ENCODE peak calls at places on chromosomes 4 and X, in eight cellular contexts. One of them, this sample, is unnamed.

GRCh38 chr4:67234296-67234695 is 311.0 kb downstream of the CENPC start:
- DNase-seq in GM13976: no peak
- DNase-seq in endothelial cell: no peak
- DNase-seq in anterior cingulate cortex: no peak
- DNase-seq in fibroblast of mammary gland: peak
- DNase-seq in Daoy: no peak
- DNase-seq in left cardiac atrium: no peak
- DNase-seq in iPS-NIHi11: no peak
- DNase-seq in this sample: no peak

GRCh38 chr4:108849611-108850406 is 87.0 kb upstream of the ETNPPL start:
- DNase-seq in GM13976: no peak
- DNase-seq in endothelial cell: no peak
- DNase-seq in anterior cingulate cortex: no peak
- DNase-seq in fibroblast of mammary gland: peak
- DNase-seq in Daoy: peak
- DNase-seq in left cardiac atrium: no peak
- DNase-seq in iPS-NIHi11: no peak
- DNase-seq in this sample: peak

GRCh38 chr4:8641256-8641655 is 48.7 kb downstream of the CPZ start:
- DNase-seq in GM13976: no peak
- DNase-seq in endothelial cell: no peak
- DNase-seq in anterior cingulate cortex: no peak
- DNase-seq in fibroblast of mammary gland: no peak
- DNase-seq in Daoy: no peak
- DNase-seq in left cardiac atrium: peak
- DNase-seq in iPS-NIHi11: no peak
- DNase-seq in this sample: no peak

GRCh38 chrX:40012800-40013682 is 84.7 kb downstream of the BCOR start:
- DNase-seq in GM13976: peak
- DNase-seq in endothelial cell: peak
- DNase-seq in anterior cingulate cortex: no peak
- DNase-seq in fibroblast of mammary gland: peak
- DNase-seq in Daoy: peak
- DNase-seq in left cardiac atrium: peak
- DNase-seq in iPS-NIHi11: peak
- DNase-seq in this sample: peak

GRCh38 chr4:97238956-97239698 is 904.1 kb downstream of the STPG2 start:
- DNase-seq in GM13976: no peak
- DNase-seq in endothelial cell: no peak
- DNase-seq in anterior cingulate cortex: no peak
- DNase-seq in fibroblast of mammary gland: no peak
- DNase-seq in Daoy: no peak
- DNase-seq in left cardiac atrium: no peak
- DNase-seq in iPS-NIHi11: no peak
- DNase-seq in this sample: no peak

GRCh38 chr4:102736636-102737549 is 23.9 kb downstream of the MANBA start:
- DNase-seq in GM13976: no peak
- DNase-seq in endothelial cell: no peak
- DNase-seq in anterior cingulate cortex: no peak
- DNase-seq in fibroblast of mammary gland: no peak
- DNase-seq in Daoy: no peak
- DNase-seq in left cardiac atrium: no peak
- DNase-seq in iPS-NIHi11: peak
- DNase-seq in this sample: no peak

GRCh38 chr4:107825072-107825789 is 499 bp downstream of the SGMS2 start:
- DNase-seq in GM13976: no peak
- DNase-seq in endothelial cell: peak
- DNase-seq in anterior cingulate cortex: no peak
- DNase-seq in fibroblast of mammary gland: peak
- DNase-seq in Daoy: peak
- DNase-seq in left cardiac atrium: peak
- DNase-seq in iPS-NIHi11: peak
- DNase-seq in this sample: peak

GRCh38 chr4:152970102-152970820 is 34.1 kb downstream of the FHDC1 start:
- DNase-seq in GM13976: no peak
- DNase-seq in endothelial cell: no peak
- DNase-seq in anterior cingulate cortex: no peak
- DNase-seq in fibroblast of mammary gland: peak
- DNase-seq in Daoy: peak
- DNase-seq in left cardiac atrium: no peak
- DNase-seq in iPS-NIHi11: no peak
- DNase-seq in this sample: no peak

GRCh38 chr4:157992038-157992706 is 180.7 kb downstream of the GASK1B start:
- DNase-seq in GM13976: peak
- DNase-seq in endothelial cell: peak
- DNase-seq in anterior cingulate cortex: no peak
- DNase-seq in fibroblast of mammary gland: peak
- DNase-seq in Daoy: peak
- DNase-seq in left cardiac atrium: no peak
- DNase-seq in iPS-NIHi11: peak
- DNase-seq in this sample: peak

GRCh38 chr4:3879681-3880594 is 113.8 kb downstream of the ADRA2C start:
- DNase-seq in GM13976: peak
- DNase-seq in endothelial cell: no peak
- DNase-seq in anterior cingulate cortex: no peak
- DNase-seq in fibroblast of mammary gland: no peak
- DNase-seq in Daoy: no peak
- DNase-seq in left cardiac atrium: no peak
- DNase-seq in iPS-NIHi11: peak
- DNase-seq in this sample: no peak

GRCh38 chr4:46830971-46831454 is 78.0 kb downstream of the COX7B2 start:
- DNase-seq in GM13976: no peak
- DNase-seq in endothelial cell: no peak
- DNase-seq in anterior cingulate cortex: no peak
- DNase-seq in fibroblast of mammary gland: no peak
- DNase-seq in Daoy: no peak
- DNase-seq in left cardiac atrium: no peak
- DNase-seq in iPS-NIHi11: no peak
- DNase-seq in this sample: no peak

GRCh38 chrX:106415276-106415895 is 196.4 kb upstream of the RADX start:
- DNase-seq in GM13976: peak
- DNase-seq in endothelial cell: peak
- DNase-seq in anterior cingulate cortex: no peak
- DNase-seq in fibroblast of mammary gland: peak
- DNase-seq in Daoy: peak
- DNase-seq in left cardiac atrium: no peak
- DNase-seq in iPS-NIHi11: peak
- DNase-seq in this sample: no peak

GRCh38 chr4:74934016-74934821 is 1.3 kb downstream of the PARM1 start:
- DNase-seq in GM13976: peak
- DNase-seq in endothelial cell: peak
- DNase-seq in anterior cingulate cortex: peak
- DNase-seq in fibroblast of mammary gland: peak
- DNase-seq in Daoy: no peak
- DNase-seq in left cardiac atrium: peak
- DNase-seq in iPS-NIHi11: peak
- DNase-seq in this sample: peak

GRCh38 chr4:163694385-163694784 is 199.9 kb downstream of the TMA16 start:
- DNase-seq in GM13976: no peak
- DNase-seq in endothelial cell: no peak
- DNase-seq in anterior cingulate cortex: no peak
- DNase-seq in fibroblast of mammary gland: peak
- DNase-seq in Daoy: peak
- DNase-seq in left cardiac atrium: no peak
- DNase-seq in iPS-NIHi11: no peak
- DNase-seq in this sample: no peak

GRCh38 chrX:13581554-13581953 is 12.2 kb downstream of the EGFL6 start:
- DNase-seq in GM13976: no peak
- DNase-seq in endothelial cell: no peak
- DNase-seq in anterior cingulate cortex: no peak
- DNase-seq in fibroblast of mammary gland: peak
- DNase-seq in Daoy: no peak
- DNase-seq in left cardiac atrium: no peak
- DNase-seq in iPS-NIHi11: no peak
- DNase-seq in this sample: no peak

GRCh38 chr4:43241104-43241503 is 348.6 kb downstream of the GRXCR1 start:
- DNase-seq in GM13976: no peak
- DNase-seq in endothelial cell: no peak
- DNase-seq in anterior cingulate cortex: no peak
- DNase-seq in fibroblast of mammary gland: no peak
- DNase-seq in Daoy: no peak
- DNase-seq in left cardiac atrium: no peak
- DNase-seq in iPS-NIHi11: no peak
- DNase-seq in this sample: no peak

GRCh38 chr4:149885896-149886295 is 70.3 kb upstream of the IQCM start:
- DNase-seq in GM13976: no peak
- DNase-seq in endothelial cell: no peak
- DNase-seq in anterior cingulate cortex: no peak
- DNase-seq in fibroblast of mammary gland: peak
- DNase-seq in Daoy: no peak
- DNase-seq in left cardiac atrium: no peak
- DNase-seq in iPS-NIHi11: no peak
- DNase-seq in this sample: no peak

GRCh38 chr4:181582595-181582994 is 660.6 kb upstream of the TENM3 start:
- DNase-seq in GM13976: no peak
- DNase-seq in endothelial cell: no peak
- DNase-seq in anterior cingulate cortex: no peak
- DNase-seq in fibroblast of mammary gland: no peak
- DNase-seq in Daoy: no peak
- DNase-seq in left cardiac atrium: no peak
- DNase-seq in iPS-NIHi11: peak
- DNase-seq in this sample: no peak